ENCODE peak calls at places on chromosomes 1 and 21, in four cellular contexts. T is left ventricle myocardium inferior, M is uterus, F is neuronal stem cell. Y is an unnamed sample.

GRCh38 chr1:241639653-241640148 is 468 bp downstream of the CHML start:
- DNase-seq in T (peak; percentile 25), M (peak; percentile 26), F (no peak), Y (no peak)

GRCh38 chr1:44707959-44708831 is 22.8 kb downstream of the RNU5D-1 start:
- DNase-seq in T (no peak), M (no peak), F (no peak), Y (no peak)

GRCh38 chr1:46174448-46175231 is at the start of gene TSPAN1:
- DNase-seq in T (no peak), M (peak; percentile 30), F (no peak), Y (no peak)

GRCh38 chr1:58508629-58509028 is 37.9 kb downstream of the OMA1 start:
- DNase-seq in T (no peak), M (no peak), F (no peak), Y (no peak)

GRCh38 chr21:36735724-36736310 is 36.9 kb downstream of the SIM2 start:
- DNase-seq in T (no peak), M (no peak), F (no peak), Y (no peak)

GRCh38 chr1:156499703-156500577 is 635 bp downstream of the MEF2D start:
- DNase-seq in T (peak; percentile 78), M (peak; percentile 74), F (no peak), Y (no peak)

GRCh38 chr1:207393610-207394009 is 60.5 kb upstream of the CR2 start:
- DNase-seq in T (no peak), M (no peak), F (no peak), Y (no peak)

GRCh38 chr1:169163059-169163458 is 56.6 kb downstream of the ATP1B1 start:
- DNase-seq in T (no peak), M (no peak), F (no peak), Y (no peak)

GRCh38 chr1:172973424-172973823 is 77.3 kb downstream of the TNFSF18 start:
- DNase-seq in T (no peak), M (no peak), F (no peak), Y (no peak)

GRCh38 chr1:197462539-197462938 is 194.5 kb downstream of the CRB1 start:
- DNase-seq in T (no peak), M (no peak), F (no peak), Y (no peak)

GRCh38 chr1:67701876-67702275 is 16.9 kb downstream of the GADD45A start:
- DNase-seq in T (no peak), M (no peak), F (no peak), Y (no peak)

GRCh38 chr21:16509466-16509865 is 779.7 kb downstream of the USP25 start:
- DNase-seq in T (no peak), M (no peak), F (no peak), Y (no peak)

GRCh38 chr1:66532798-66533783 is 862 bp upstream of the SGIP1 start:
- DNase-seq in T (peak; percentile 19), M (peak; percentile 26), F (peak; percentile 38), Y (no peak)

GRCh38 chr21:45413922-45414321 is 9.0 kb downstream of the COL18A1 start:
- DNase-seq in T (peak; percentile 14), M (no peak), F (no peak), Y (no peak)

GRCh38 chr1:78263459-78263858 is 217.7 kb downstream of the GIPC2 start:
- DNase-seq in T (no peak), M (no peak), F (no peak), Y (no peak)

GRCh38 chr1:58143972-58144752 is 402.4 kb downstream of the OMA1 start:
- DNase-seq in T (no peak), M (no peak), F (no peak), Y (no peak)

GRCh38 chr1:163912491-163912890 is 590.7 kb downstream of the NUF2 start:
- DNase-seq in T (no peak), M (no peak), F (no peak), Y (no peak)

GRCh38 chr1:81155131-81155530 is 645.6 kb upstream of the ADGRL2 start:
- DNase-seq in T (no peak), M (no peak), F (no peak), Y (no peak)

GRCh38 chr1:65148548-65149390 is 766 bp downstream of the AK4 start:
- DNase-seq in T (peak; percentile 60), M (peak; percentile 47), F (peak; percentile 29), Y (no peak)

GRCh38 chr1:60875139-60875538 is 207.2 kb upstream of the NFIA start:
- DNase-seq in T (no peak), M (no peak), F (no peak), Y (no peak)

GRCh38 chr1:42251042-42251441 is 84.0 kb downstream of the FOXJ3 start:
- DNase-seq in T (no peak), M (no peak), F (no peak), Y (no peak)

GRCh38 chr1:226872455-226872854 is 2.0 kb downstream of the PSEN2 start:
- DNase-seq in T (no peak), M (no peak), F (no peak), Y (no peak)

GRCh38 chr1:161079436-161080110 is 9.8 kb downstream of the NECTIN4 start:
- DNase-seq in T (no peak), M (no peak), F (no peak), Y (no peak)

GRCh38 chr1:183822081-183822611 is 17.2 kb downstream of the RGL1 start:
- DNase-seq in T (no peak), M (peak; percentile 80), F (no peak), Y (no peak)

GRCh38 chr1:167056529-167057296 is 33.5 kb downstream of the GPA33 start:
- DNase-seq in T (no peak), M (no peak), F (no peak), Y (no peak)

GRCh38 chr21:21188513-21189188 is 190.4 kb downstream of the NCAM2 start:
- DNase-seq in T (no peak), M (no peak), F (no peak), Y (no peak)

GRCh38 chr21:28333455-28334108 is 659.1 kb downstream of the LTN1 start:
- DNase-seq in T (no peak), M (no peak), F (no peak), Y (no peak)

GRCh38 chr1:28507247-28507645 is 1.4 kb downstream of the RCC1 start:
- DNase-seq in T (no peak), M (no peak), F (no peak), Y (no peak)

GRCh38 chr1:27624467-27625233 is 10.3 kb downstream of the FGR start:
- DNase-seq in T (no peak), M (no peak), F (no peak), Y (no peak)

GRCh38 chr1:210949489-210949888 is 184.5 kb downstream of the KCNH1 start:
- DNase-seq in T (no peak), M (no peak), F (no peak), Y (no peak)

GRCh38 chr1:57327331-57327730 is 96.5 kb downstream of the DAB1 start:
- DNase-seq in T (no peak), M (no peak), F (no peak), Y (no peak)

GRCh38 chr21:44593598-44594405 is 1.5 kb upstream of the KRTAP10-6 start:
- DNase-seq in T (no peak), M (no peak), F (no peak), Y (no peak)

GRCh38 chr1:161304927-161305871 is 4.6 kb downstream of the MPZ start:
- DNase-seq in T (no peak), M (no peak), F (no peak), Y (no peak)

GRCh38 chr21:43717967-43718871 is 710 bp upstream of the PDXK start:
- DNase-seq in T (no peak), M (no peak), F (no peak), Y (no peak)

GRCh38 chr1:155307247-155307740 is 1.4 kb upstream of the FDPS start:
- DNase-seq in T (no peak), M (no peak), F (no peak), Y (no peak)

GRCh38 chr1:90973897-90974798 is 47.7 kb downstream of the ZNF644 start:
- DNase-seq in T (no peak), M (no peak), F (no peak), Y (peak; percentile 7)

GRCh38 chr1:111449703-111450017 is 396 bp downstream of the ATP5PB start:
- DNase-seq in T (no peak), M (no peak), F (no peak), Y (no peak)

GRCh38 chr1:111448482-111448917 is 556 bp downstream of the WDR77 start:
- DNase-seq in T (no peak), M (no peak), F (no peak), Y (no peak)

GRCh38 chr1:111450185-111450584 is 921 bp downstream of the ATP5PB start:
- DNase-seq in T (no peak), M (no peak), F (no peak), Y (no peak)

GRCh38 chr1:111448918-111449702 is at the start of the genes ATP5PB and WDR77:
- DNase-seq in T (peak; percentile 92), M (peak; percentile 97), F (peak; percentile 98), Y (peak; percentile 97)

GRCh38 chr1:111446967-111447892 is 1.8 kb downstream of the WDR77 start:
- DNase-seq in T (no peak), M (no peak), F (no peak), Y (no peak)
- H3K4me3 ChIP-seq in T (peak overlapping the region; percentile 95), M (peak overlapping the region; percentile 86), F (peak overlapping the region; percentile 79), Y (no peak overlapping the region)

GRCh38 chr1:26315874-26316850 is 1.6 kb upstream of the CD52 start:
- DNase-seq in T (no peak), M (no peak), F (no peak), Y (no peak)
- H3K4me1 ChIP-seq in T (peaks cover 13% of the 10 kb centered on the region), M (no peaks in the 10 kb centered on the region), F (peaks cover 10% of the 10 kb centered on the region), Y (peaks cover 3% of the 10 kb centered on the region)

GRCh38 chr1:170698711-170699275 is 34.9 kb downstream of the PRRX1 start:
- DNase-seq in T (no peak), M (no peak), F (peak; percentile 6), Y (no peak)
- H3K4me3 ChIP-seq in T (peak overlapping the region; percentile 39), M (no peak overlapping the region), F (no peak overlapping the region), Y (no peak overlapping the region)

GRCh38 chr1:193102662-193103061 is 2.6 kb downstream of the GLRX2 start:
- DNase-seq in T (no peak), M (no peak), F (no peak), Y (no peak)

GRCh38 chr1:193104496-193104905 is 713 bp downstream of the GLRX2 start:
- DNase-seq in T (peak; percentile 43), M (peak; percentile 38), F (no peak), Y (no peak)

GRCh38 chr1:193105821-193106177 is 585 bp upstream of the GLRX2 start:
- DNase-seq in T (no peak), M (no peak), F (no peak), Y (no peak)

GRCh38 chr1:193103759-193104495 is 1.3 kb downstream of the GLRX2 start:
- DNase-seq in T (no peak), M (no peak), F (no peak), Y (no peak)

DNA sequence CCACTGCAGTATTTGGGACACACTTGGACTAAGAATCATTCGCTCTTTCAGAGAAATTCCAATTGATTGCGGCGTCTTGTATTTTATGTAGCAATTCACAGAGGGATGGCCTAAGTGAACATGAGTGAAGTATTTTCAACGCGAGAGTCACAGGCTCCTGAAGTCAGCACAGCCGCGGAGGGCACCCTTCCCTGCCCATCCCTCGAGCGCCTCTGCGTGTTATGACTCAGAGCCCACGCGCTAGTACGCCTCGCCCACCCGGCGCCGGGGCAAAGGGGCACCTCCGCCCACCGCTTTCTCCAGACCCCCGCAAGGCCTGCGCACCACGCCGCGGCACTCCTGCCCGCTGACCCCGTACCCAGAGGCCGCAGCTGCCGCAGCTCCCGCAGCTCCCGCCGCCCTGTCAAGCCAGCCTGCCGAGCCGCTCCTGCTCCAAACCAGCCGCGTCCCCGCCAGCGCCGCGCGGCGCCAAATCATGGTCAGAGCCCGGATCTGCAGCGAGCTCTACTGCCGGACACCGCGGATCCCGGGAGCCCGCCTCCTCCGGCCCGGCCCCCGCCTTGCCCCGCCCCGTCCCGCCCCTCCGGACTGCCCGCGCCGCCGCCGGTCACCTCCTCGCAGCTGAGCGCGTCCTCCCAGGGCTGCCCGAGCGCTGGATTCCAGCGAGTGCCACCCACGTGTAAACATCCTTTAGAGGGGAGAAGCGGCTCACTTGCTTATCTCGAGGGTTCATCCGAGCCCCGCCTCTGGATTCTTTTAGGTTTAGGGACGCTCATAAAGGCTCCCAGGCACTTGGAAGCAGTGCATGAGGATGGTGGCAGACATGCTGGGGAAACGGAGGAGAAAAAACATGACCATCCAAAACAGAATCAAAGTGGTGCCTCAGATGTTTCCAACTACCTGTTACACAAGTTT is at the start of gene GLRX2:
- DNase-seq in T (peak; percentile 89), M (peak; percentile 83), F (peak; percentile 80), Y (no peak)
- H3K4me1 ChIP-seq in T (peaks cover 35% of the 10 kb centered on the region), M (peaks cover 10% of the 10 kb centered on the region), F (no peaks in the 10 kb centered on the region), Y (no peaks in the 10 kb centered on the region)